ENCODE peak calls at places on chromosome 21, in ten cellular contexts. N is HFFc6; M is activated naive CD8-positive, alpha-beta T cell treated with anti-CD3 and anti-CD28 coated beads for 36 hours; A is A549; V is activated CD8-positive, alpha-beta memory T cell treated with anti-CD3 and anti-CD28 coated beads, Interleukin-2, amount 50 U/mL, for 4 hours; R is T-helper 2 cell; D is HFF-Myc; K is stimulated activated naive CD8-positive, alpha-beta T cell treated with anti-CD3 and anti-CD28 coated beads, Interleukin-15, amount 100 ng/mL, for 72 hours; W is H54; C is dermis microvascular lymphatic vessel endothelial cell. F is an unnamed sample.

GRCh38 chr21:45409466-45410150 is 4.6 kb downstream of the COL18A1 start:
- DNase-seq in V (no peak), W (no peak), C (no peak), A (no peak), R (no peak), K (no peak), M (no peak), D (no peak), N (no peak), F (no peak)

GRCh38 chr21:44871576-44872265 is 1.8 kb downstream of the PTTG1IP start:
- DNase-seq in A (no peak), C (peak), K (no peak), M (no peak), N (peak), R (no peak), V (no peak), D (no peak), W (peak), F (no peak)

GRCh38 chr21:36735724-36736310 is 36.9 kb downstream of the SIM2 start:
- DNase-seq in A (no peak), C (no peak), V (no peak), R (no peak), D (no peak), K (no peak), M (no peak), N (no peak), W (no peak), F (peak)

GRCh38 chr21:39451332-39452206 is at the start of gene SH3BGR:
- DNase-seq in K (no peak), C (no peak), A (no peak), W (no peak), R (no peak), N (no peak), M (no peak), V (no peak), D (no peak), F (no peak)

GRCh38 chr21:40194181-40194580 is 326.9 kb downstream of the PCP4 start:
- DNase-seq in C (no peak), N (peak), D (no peak), R (no peak), K (no peak), A (no peak), V (no peak), M (no peak), W (no peak), F (no peak)

GRCh38 chr21:46188226-46189212 is 4.3 kb upstream of the SPATC1L start:
- DNase-seq in A (peak), R (no peak), M (no peak), C (peak), V (no peak), N (peak), K (no peak), D (no peak), W (peak), F (no peak)

GRCh38 chr21:43340491-43341348 is 86.2 kb downstream of the SIK1 start:
- DNase-seq in N (peak), A (peak), V (no peak), K (no peak), M (no peak), R (no peak), W (peak), C (peak), D (no peak), F (no peak)

GRCh38 chr21:39137248-39138186 is 45.7 kb downstream of the PSMG1 start:
- DNase-seq in A (peak), R (no peak), M (no peak), W (no peak), K (no peak), N (peak), C (no peak), D (no peak), V (no peak), F (no peak)

GRCh38 chr21:21045538-21045937 is 47.3 kb downstream of the NCAM2 start:
- DNase-seq in D (no peak), C (no peak), A (no peak), W (no peak), M (no peak), V (no peak), K (no peak), R (no peak), N (no peak), F (no peak)

GRCh38 chr21:15446193-15446592 is 283.6 kb upstream of the USP25 start:
- DNase-seq in A (no peak), N (no peak), R (no peak), C (no peak), V (no peak), M (no peak), K (no peak), D (no peak), W (no peak), F (no peak)

GRCh38 chr21:25506268-25506667 is 101.0 kb downstream of the MRPL39 start:
- DNase-seq in A (no peak), W (no peak), K (no peak), R (no peak), V (no peak), M (no peak), C (no peak), D (no peak), N (no peak), F (no peak)

GRCh38 chr21:43885721-43886120 is 20.7 kb downstream of the AGPAT3 start:
- DNase-seq in A (no peak), W (no peak), V (no peak), M (no peak), D (no peak), K (no peak), C (no peak), R (no peak), N (no peak), F (peak)

GRCh38 chr21:31088196-31088751 is 50.0 kb upstream of the KRTAP19-8 start:
- DNase-seq in N (no peak), C (no peak), K (no peak), V (no peak), M (no peak), D (no peak), A (no peak), R (no peak), W (no peak), F (no peak)

GRCh38 chr21:45865106-45865835 is 116.3 kb upstream of the COL6A1 start:
- DNase-seq in R (no peak), C (peak), W (peak), M (no peak), V (no peak), A (no peak), K (no peak), D (peak), N (peak), F (no peak)

GRCh38 chr21:41681336-41681801 is 85.5 kb downstream of the RIPK4 start:
- DNase-seq in R (no peak), M (no peak), A (no peak), D (no peak), W (no peak), C (no peak), V (no peak), K (no peak), N (no peak), F (no peak)

GRCh38 chr21:43209575-43210453 is 41.0 kb downstream of the CRYAA start:
- DNase-seq in K (no peak), N (no peak), D (no peak), A (peak), W (peak), M (no peak), R (no peak), C (no peak), V (peak), F (peak)

GRCh38 chr21:18545908-18546307 is 142.3 kb upstream of the TMPRSS15 start:
- DNase-seq in A (no peak), K (no peak), C (no peak), R (no peak), V (no peak), W (no peak), D (no peak), M (no peak), N (no peak), F (no peak)

GRCh38 chr21:45630066-45630694 is 13.3 kb upstream of the PCBP3 start:
- DNase-seq in W (no peak), A (no peak), C (no peak), K (no peak), V (no peak), R (no peak), D (no peak), M (no peak), N (no peak), F (peak)

GRCh38 chr21:44939532-44940115 is at the start of gene SLX9:
- DNase-seq in N (peak), V (peak), W (peak), C (peak), A (peak), D (peak), R (peak), K (peak), M (peak), F (no peak)

GRCh38 chr21:28644762-28645161 is 347.9 kb downstream of the LTN1 start:
- DNase-seq in K (no peak), M (no peak), V (no peak), N (peak), C (no peak), D (no peak), A (no peak), R (no peak), W (no peak), F (no peak)